ENCODE peak calls at places on chromosomes 11 and 22, in six cellular contexts. F, H, W, V, N and O are unnamed samples.

GRCh38 chr11:76436020-76436419 is 8.8 kb upstream of the EMSY start:
- DNase-seq in F (no peak), H (no peak), W (no peak), V (no peak), N (no peak), O (no peak)

GRCh38 chr11:62708423-62709261 is 1.2 kb downstream of the GNG3 start:
- DNase-seq in F (no peak), H (no peak), W (peak; percentile 69), V (no peak), N (no peak), O (no peak)

GRCh38 chr11:116459233-116459632 is 313.6 kb downstream of the BUD13 start:
- DNase-seq in F (no peak), H (no peak), W (no peak), V (no peak), N (no peak), O (no peak)

GRCh38 chr22:43848366-43849171 is 13.7 kb downstream of the SULT4A1 start:
- DNase-seq in F (no peak), H (no peak), W (no peak), V (no peak), N (no peak), O (no peak)

GRCh38 chr22:44172370-44173108 is 8.2 kb upstream of the PARVG start:
- DNase-seq in F (peak; percentile 72), H (no peak), W (no peak), V (no peak), N (no peak), O (peak; percentile 77)

GRCh38 chr22:21866821-21867527 is 471 bp downstream of the MAPK1 start:
- DNase-seq in F (no peak), H (peak; percentile 99), W (peak; percentile 61), V (no peak), N (no peak), O (no peak)

GRCh38 chr22:19757140-19757984 is 3.2 kb upstream of the TBX1 start:
- DNase-seq in F (no peak), H (peak; percentile 72), W (peak; percentile 76), V (no peak), N (no peak), O (no peak)

GRCh38 chr11:130008326-130008725 is 5.7 kb upstream of the PRDM10 start:
- DNase-seq in F (no peak), H (no peak), W (no peak), V (no peak), N (no peak), O (no peak)

GRCh38 chr22:30241576-30242371 is 4.8 kb downstream of the LIF start:
- DNase-seq in F (no peak), H (no peak), W (no peak), V (no peak), N (no peak), O (no peak)

GRCh38 chr22:41524809-41525449 is 19.3 kb downstream of the POLR3H start:
- DNase-seq in F (peak; percentile 60), H (no peak), W (no peak), V (no peak), N (no peak), O (no peak)

GRCh38 chr11:12157241-12157661 is 46.9 kb downstream of the MICAL2 start:
- DNase-seq in F (no peak), H (no peak), W (no peak), V (no peak), N (no peak), O (no peak)

GRCh38 chr11:72091292-72091691 is 10.6 kb downstream of the LRRC51 start:
- DNase-seq in F (peak; percentile 60), H (peak; percentile 76), W (peak; percentile 89), V (peak; percentile 68), N (no peak), O (peak; percentile 55)

GRCh38 chr11:14620027-14620511 is 23.5 kb upstream of the PDE3B start:
- DNase-seq in F (no peak), H (no peak), W (no peak), V (peak; percentile 93), N (no peak), O (no peak)

GRCh38 chr11:1293619-1294015 is 15.8 kb downstream of the TOLLIP start:
- DNase-seq in F (no peak), H (no peak), W (no peak), V (no peak), N (no peak), O (no peak)

GRCh38 chr11:90558328-90558865 is 335.5 kb upstream of the CHORDC1 start:
- DNase-seq in F (no peak), H (no peak), W (no peak), V (peak; percentile 13), N (no peak), O (no peak)

GRCh38 chr11:128297111-128297651 is 290.2 kb downstream of the ETS1 start:
- DNase-seq in F (no peak), H (no peak), W (no peak), V (no peak), N (no peak), O (no peak)

DNA sequence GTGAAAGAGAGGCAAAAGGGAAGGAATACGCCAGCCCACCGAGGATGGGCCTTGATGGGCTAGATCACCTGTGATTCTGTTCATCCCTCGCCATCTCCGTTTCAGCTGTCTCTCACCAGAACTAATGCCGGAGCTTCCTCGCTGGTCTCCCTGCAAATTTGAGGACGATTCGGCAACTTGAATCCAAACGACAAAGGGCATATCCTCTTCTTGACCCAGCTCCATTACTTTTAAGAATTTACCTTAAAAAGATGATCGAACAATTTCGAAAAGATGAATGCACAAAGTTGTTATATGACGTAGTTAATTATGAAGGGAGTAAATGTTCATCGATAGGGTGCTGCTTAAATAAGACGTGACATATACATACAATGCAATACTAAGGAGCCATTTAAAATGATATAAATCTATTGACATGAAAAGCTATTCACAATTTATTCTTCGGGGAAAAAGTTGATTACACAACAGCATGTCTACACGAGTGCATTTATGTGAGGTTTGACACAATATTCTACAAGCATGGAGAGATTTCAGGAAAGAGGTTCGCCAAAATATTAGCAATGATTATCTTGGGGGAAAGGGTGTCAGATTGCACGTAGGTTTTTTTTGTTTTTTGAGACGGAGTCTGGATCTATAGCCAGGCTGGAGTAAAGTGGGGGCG is 937 bp upstream of the FAM168A start:
- DNase-seq in F (no peak), H (no peak), W (no peak), V (no peak), N (no peak), O (no peak)
- TF ChIP-seq POLR2A in F (no peak), H (no peak), W (no peak), V (no peak), N (no peak), O (no peak)

DNA sequence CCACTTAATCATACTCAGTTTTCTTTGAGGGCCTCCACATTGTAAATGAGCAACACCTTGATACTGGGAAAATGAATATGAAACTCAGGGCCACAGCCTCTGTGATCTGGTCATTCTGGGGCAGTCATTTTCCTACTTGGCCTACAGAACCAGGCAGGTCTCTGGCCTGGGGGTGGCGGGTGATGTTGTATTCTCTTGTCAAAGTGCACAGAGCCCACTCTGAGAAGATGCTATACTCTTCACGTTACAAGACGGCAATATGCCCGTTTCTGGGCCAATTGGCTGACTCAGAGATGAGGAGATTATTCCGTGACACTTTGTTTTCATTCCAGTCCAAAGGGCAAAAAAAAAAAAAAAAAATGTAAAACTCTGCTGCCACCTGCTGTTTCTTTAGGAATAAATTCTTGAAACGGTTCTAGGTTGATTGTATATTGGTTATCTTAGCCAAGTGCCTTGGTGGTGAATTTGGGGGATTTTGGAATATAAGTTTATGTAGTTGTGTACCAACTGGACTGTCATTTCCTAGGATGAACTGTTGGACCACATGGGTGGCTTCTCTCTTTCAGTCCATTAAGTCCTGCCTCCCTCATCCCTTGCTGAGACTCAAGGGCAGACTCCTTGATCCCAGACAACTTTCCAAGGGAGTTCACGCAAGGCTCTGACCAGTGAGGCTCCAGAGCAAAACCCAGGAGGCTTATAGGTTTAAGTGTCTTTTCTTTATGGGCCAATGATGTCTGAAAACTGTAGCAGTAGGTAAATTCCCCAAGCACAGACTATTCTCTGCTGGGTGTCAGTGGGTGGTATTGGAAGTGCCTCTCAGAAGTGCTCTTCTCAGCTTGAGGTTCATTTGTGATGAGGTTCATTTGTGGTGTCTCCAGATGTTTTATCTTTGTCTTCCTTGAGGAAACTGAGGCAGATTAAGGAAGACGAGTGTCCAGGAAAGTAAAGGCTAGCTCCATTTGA is 18.2 kb downstream of the ADM start:
- DNase-seq in F (no peak), H (peak; percentile 36), W (no peak), V (peak; percentile 84), N (no peak), O (no peak)
- TF ChIP-seq TAF1 in F (no peak), H (no peak), W (no peak), V (no peak), N (no peak), O (no peak)

DNA sequence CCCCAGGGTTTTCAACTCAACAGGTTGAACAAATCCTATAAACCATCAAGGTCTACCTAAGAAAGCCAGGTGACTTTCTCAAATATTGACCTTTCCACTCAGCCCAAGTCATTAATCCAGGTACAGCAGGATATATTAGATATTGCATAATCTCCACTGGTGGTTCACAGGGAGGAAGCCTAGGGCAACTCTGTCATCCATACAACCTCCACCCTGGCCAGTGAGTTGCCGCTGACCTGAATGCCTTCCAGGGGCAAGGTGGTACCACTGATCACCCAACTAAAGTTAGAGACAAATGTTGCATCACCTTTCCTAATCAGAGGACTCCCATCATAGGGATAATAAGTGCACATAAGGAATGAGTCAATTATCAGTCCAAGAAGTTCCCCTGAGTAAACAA is 22.9 kb downstream of the GUCD1 start:
- DNase-seq in F (no peak), H (no peak), W (no peak), V (no peak), N (no peak), O (no peak)
- TF ChIP-seq POLR2A in F (no peak), H (no peak), W (no peak), V (no peak), N (no peak), O (no peak)

DNA sequence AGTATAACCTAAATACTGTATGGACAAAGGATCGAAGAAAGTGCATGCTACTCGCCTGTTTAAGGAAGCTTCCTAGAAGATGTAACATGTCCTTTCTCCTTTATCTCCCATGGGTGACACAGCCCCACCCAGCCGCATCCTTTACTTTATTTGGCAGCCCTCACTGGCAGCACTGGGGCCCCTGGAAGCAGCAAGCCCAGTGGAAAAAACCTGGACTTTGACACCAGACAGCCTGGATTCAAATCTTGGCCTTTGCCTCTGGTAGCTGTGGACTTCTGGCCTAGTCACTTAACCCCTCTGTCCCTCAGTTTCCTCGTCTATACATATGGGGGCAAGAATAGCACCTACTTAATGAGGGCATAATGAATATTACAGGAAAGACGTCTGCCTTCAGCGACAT is 67.1 kb downstream of the MYEOV start:
- DNase-seq in F (no peak), H (no peak), W (peak; percentile 27), V (no peak), N (no peak), O (no peak)
- TF ChIP-seq TAF1 in F (no peak), H (no peak), W (no peak), V (no peak), N (no peak), O (no peak)